ENCODE peak calls at places on chromosome 3, in nine cellular contexts. S is HL-60, B is endodermal cell, O is adrenal gland, A is psoas muscle, R is right lobe of liver, F is brain microvascular endothelial cell, M is Caco-2, Z is AG09309. T is an unnamed sample.

GRCh38 chr3:66531256-66531655 is 30.4 kb upstream of the LRIG1 start:
- DNase-seq in S (no peak), B (no peak), O (no peak), A (no peak), R (no peak), F (no peak), M (no peak), Z (no peak), T (no peak)

GRCh38 chr3:87025636-87026035 is 34.7 kb upstream of the VGLL3 start:
- DNase-seq in S (no peak), B (no peak), O (no peak), A (no peak), R (no peak), F (no peak), M (no peak), Z (no peak), T (no peak)

GRCh38 chr3:180930526-180930925 is 18.1 kb downstream of the FXR1 start:
- DNase-seq in S (no peak), B (no peak), O (no peak), A (no peak), R (no peak), F (no peak), M (no peak), Z (no peak), T (no peak)

GRCh38 chr3:141094851-141095545 is 43.9 kb downstream of the SPSB4 start:
- DNase-seq in S (no peak), B (peak; percentile 38), O (no peak), A (peak; percentile 89), R (no peak), F (peak; percentile 59), M (no peak), Z (no peak), T (no peak)

GRCh38 chr3:151912041-151912440 is 38.6 kb downstream of the SUCNR1 start:
- DNase-seq in S (no peak), B (no peak), O (no peak), A (no peak), R (no peak), F (peak; percentile 19), M (no peak), Z (no peak), T (no peak)

GRCh38 chr3:42509111-42509510 is 6.7 kb downstream of the VIPR1 start:
- DNase-seq in S (no peak), B (peak; percentile 32), O (no peak), A (peak; percentile 4), R (peak; percentile 23), F (no peak), M (no peak), Z (no peak), T (no peak)

GRCh38 chr3:76965122-76965725 is 74.7 kb upstream of the ROBO2 start:
- DNase-seq in S (no peak), B (no peak), O (no peak), A (no peak), R (peak; percentile 73), F (no peak), M (peak; percentile 49), Z (no peak), T (no peak)

GRCh38 chr3:70980646-70981031 is 602.9 kb downstream of the FOXP1 start:
- DNase-seq in S (no peak), B (no peak), O (no peak), A (no peak), R (no peak), F (no peak), M (no peak), Z (no peak), T (no peak)

GRCh38 chr3:9781551-9781950 is 10.7 kb downstream of the TADA3 start:
- DNase-seq in S (peak; percentile 76), B (no peak), O (no peak), A (no peak), R (no peak), F (no peak), M (no peak), Z (no peak), T (no peak)

GRCh38 chr3:174147798-174148197 is 711.3 kb upstream of the NAALADL2 start:
- DNase-seq in S (no peak), B (no peak), O (no peak), A (no peak), R (no peak), F (no peak), M (no peak), Z (no peak), T (no peak)

GRCh38 chr3:49158108-49158709 is 7.9 kb downstream of the CCDC71 start:
- DNase-seq in S (peak; percentile 74), B (peak; percentile 90), O (peak; percentile 61), A (peak; percentile 63), R (peak; percentile 69), F (no peak), M (peak; percentile 78), Z (no peak), T (no peak)

GRCh38 chr3:150319900-150320299 is 88.2 kb upstream of the TSC22D2 start:
- DNase-seq in S (no peak), B (no peak), O (peak; percentile 58), A (no peak), R (no peak), F (peak; percentile 93), M (peak; percentile 70), Z (peak; percentile 90), T (peak; percentile 5)

GRCh38 chr3:187973977-187974856 is 179.7 kb upstream of the LPP start:
- DNase-seq in S (no peak), B (no peak), O (no peak), A (no peak), R (no peak), F (no peak), M (no peak), Z (no peak), T (no peak)

GRCh38 chr3:108130705-108131104 is 39.9 kb upstream of the CD47 start:
- DNase-seq in S (no peak), B (no peak), O (no peak), A (no peak), R (no peak), F (no peak), M (no peak), Z (no peak), T (no peak)

DNA sequence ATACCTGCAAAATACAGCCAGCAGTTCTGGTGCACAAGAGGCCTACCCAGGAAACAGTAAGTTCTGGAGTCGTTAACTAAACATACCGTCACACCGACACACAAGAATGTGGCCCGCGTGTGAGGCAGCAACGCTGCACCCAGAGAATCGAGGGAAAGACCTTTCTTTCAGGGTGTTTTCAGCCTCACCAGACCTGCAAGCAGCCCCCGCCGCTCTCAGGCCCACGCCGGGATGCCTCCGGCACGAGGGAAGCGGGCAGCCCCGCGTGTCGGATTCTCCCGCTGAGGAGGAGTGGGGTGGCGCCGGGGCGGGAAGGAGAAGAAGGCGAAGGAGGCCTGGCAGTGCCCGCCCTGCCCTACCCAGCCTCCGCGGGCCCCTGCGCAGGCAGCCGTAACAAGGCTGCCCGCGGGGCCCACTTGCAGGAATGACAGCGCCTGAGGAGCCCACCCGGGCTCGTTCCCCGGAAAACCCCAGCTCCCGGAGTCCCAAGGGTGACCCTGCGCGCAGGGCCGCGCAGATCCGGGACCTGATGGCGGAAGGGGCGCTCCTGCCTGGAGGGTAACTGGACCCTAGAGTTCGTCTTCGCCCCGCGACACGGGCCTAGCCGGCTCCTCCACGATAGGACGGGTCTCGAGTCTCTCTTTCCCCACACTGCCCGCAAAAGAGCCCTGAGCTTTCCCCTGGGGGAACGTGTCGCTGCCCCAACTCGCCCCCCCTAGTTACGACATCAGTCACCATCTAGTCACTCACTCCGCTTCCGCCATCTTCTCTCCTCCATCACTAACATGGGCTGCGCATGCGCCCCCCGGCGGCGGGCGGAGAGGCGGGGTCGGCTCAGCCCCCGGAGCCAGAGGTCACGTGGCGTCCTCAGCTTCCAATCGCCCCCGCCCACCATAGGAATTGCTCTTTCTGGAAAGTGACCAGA is at the start of gene PHC3:
- DNase-seq in S (peak; percentile 93), B (peak; percentile 97), O (peak; percentile 92), A (peak; percentile 96), R (peak; percentile 94), F (peak; percentile 85), M (peak; percentile 95), Z (peak; percentile 39), T (peak; percentile 97)
- H3K4me3 ChIP-seq in S (peak within 1 kb of the TSS; percentile 77), B (peak within 1 kb of the TSS; percentile 95), O (peak within 1 kb of the TSS; percentile 89), A (peak within 1 kb of the TSS; percentile 92), R (peak within 1 kb of the TSS; percentile 95), F (peak within 1 kb of the TSS; percentile 98), M (peak within 1 kb of the TSS; percentile 54), Z (peak within 1 kb of the TSS; percentile 86), T (peak within 1 kb of the TSS; percentile 93)

DNA sequence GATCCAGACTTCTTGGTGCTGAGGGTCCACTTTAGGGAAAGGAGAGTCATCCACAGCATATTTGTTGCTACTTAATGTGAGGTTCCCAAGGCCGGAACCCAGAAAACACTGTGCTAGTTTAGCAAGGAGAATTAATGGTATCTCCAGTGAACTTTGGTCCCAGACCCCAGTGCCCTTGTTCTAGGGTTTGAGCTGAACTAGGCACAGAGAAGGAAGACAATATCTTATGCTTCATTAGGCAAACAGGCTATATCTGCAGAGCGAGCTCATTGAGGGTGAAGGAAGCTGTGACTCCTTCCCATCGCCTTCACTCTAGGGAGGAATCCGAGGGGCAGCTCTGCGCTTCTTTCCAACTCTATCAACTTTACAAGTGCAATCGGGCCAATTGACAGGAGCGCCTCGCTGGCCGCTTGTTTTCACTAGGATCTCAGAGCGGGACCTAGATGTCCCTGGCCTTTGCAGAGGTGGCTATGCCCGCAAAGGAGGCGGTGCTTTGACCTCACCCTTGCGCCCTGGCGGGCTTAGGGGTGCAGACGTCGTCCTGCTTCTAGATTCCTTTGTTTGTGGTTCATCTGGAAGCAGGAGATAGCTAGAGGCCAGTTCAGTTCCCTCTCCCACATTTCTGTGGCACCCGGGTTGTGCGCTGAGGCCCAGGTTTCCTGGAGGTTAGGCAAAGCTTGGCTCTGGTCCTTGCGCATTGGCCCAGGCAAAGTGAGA is 1.0 kb downstream of the PPM1L start:
- DNase-seq in S (no peak), B (peak; percentile 73), O (peak; percentile 15), A (peak; percentile 74), R (peak; percentile 64), F (no peak), M (no peak), Z (no peak), T (peak; percentile 3)
- H3K4me3 ChIP-seq in S (peak overlapping the region; percentile 73), B (peak overlapping the region; percentile 83), O (peak overlapping the region; percentile 84), A (peak overlapping the region; percentile 89), R (peak overlapping the region; percentile 78), F (peak overlapping the region; percentile 71), M (peak overlapping the region; percentile 63), Z (no peak overlapping the region), T (no peak overlapping the region)

DNA sequence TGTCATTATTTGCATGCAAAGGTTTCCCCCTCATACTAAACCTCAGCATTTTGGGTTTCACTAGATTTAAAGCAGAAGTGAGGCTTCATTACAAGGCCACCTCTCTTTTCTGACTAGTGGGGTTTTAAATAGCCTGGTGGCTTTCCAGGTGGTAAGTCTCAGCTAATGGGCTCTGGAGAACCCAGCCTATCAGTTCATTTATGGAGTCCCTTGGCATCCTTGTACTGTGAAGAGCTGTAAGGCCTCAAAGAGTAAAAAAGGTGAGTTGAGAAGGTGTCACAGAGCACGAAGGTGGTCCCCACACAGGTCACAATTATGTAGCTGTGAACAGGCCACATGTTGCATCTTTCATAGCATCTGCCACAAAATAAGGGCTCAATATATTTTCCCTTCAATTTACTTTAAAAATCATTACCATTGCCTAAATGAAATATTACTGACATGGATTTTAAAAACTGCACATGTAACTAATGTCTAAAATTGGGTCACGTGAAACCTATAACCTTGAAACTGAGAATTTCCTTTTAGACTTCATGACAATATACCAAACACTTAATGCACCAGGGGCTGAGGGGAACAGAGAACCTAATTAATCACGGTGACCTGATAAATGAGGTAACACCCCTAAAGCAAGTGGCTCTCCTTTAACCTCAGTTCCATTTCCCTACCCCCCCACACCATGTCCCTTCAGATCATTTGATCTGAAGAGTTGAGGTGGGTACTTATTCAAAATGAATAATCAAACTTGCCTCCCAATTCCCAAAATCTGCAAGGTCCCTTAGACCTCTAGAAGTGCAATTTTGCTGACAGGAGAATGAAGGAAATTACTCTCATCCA is 1.3 kb downstream of the NGLY1 start:
- DNase-seq in S (peak; percentile 10), B (no peak), O (no peak), A (no peak), R (no peak), F (no peak), M (no peak), Z (no peak), T (peak; percentile 59)
- H3K4me3 ChIP-seq in S (peak overlapping the region; percentile 87), B (peak overlapping the region; percentile 98), O (peak overlapping the region; percentile 96), A (peak overlapping the region; percentile 93), R (peak overlapping the region; percentile 91), F (peak overlapping the region; percentile 88), M (peak overlapping the region; percentile 92), Z (peak overlapping the region; percentile 92), T (peak overlapping the region; percentile 90)

GRCh38 chr3:17028363-17028762 is 143.6 kb downstream of the PLCL2 start:
- DNase-seq in S (no peak), B (no peak), O (no peak), A (no peak), R (no peak), F (no peak), M (no peak), Z (no peak), T (no peak)
- H3K4me3 ChIP-seq in S (no peak overlapping the region), B (no peak overlapping the region), O (no peak overlapping the region), A (no peak overlapping the region), R (no peak overlapping the region), F (no peak overlapping the region), M (no peak overlapping the region), Z (no peak overlapping the region), T (no peak overlapping the region)